ENCODE peak calls at places on chromosomes 4 and X, in nine cellular contexts. B is activated T-cell treated with anti-CD3 and anti-CD28 coated beads for 24 hours; A is iPS-NIHi11; Y is lower lobe of right lung; H is kidney glomerular epithelial cell; M is activated CD4-positive, alpha-beta T cell treated with anti-CD3 and anti-CD28 coated beads, Interleukin-2, amount 10 ng/mL, durations not matched to agents 7 days and 5 days; S is hepatocyte; T is Kasumi-1; Q is RPMI8226. G is an unnamed sample.

GRCh38 chrX:134711135-134711941 is 53.1 kb upstream of the PLAC1 start:
- DNase-seq in B (no peak), A (no peak), Y (no peak), H (no peak), M (no peak), S (no peak), T (no peak), Q (no peak), G (no peak)

GRCh38 chrX:155745792-155746191 is 133.0 kb upstream of the TMLHE start:
- DNase-seq in B (no peak), A (no peak), Y (no peak), H (peak), M (no peak), S (peak), T (no peak), Q (peak), G (no peak)

GRCh38 chr4:188433916-188434315 is 294.7 kb downstream of the TRIML1 start:
- DNase-seq in B (no peak), A (no peak), Y (no peak), H (no peak), M (no peak), S (no peak), T (no peak), Q (no peak), G (no peak)

GRCh38 chr4:38623260-38623659 is 40.7 kb upstream of the KLF3 start:
- DNase-seq in B (no peak), A (no peak), Y (no peak), H (no peak), M (no peak), S (no peak), T (no peak), Q (no peak), G (no peak)

GRCh38 chr4:37644962-37645361 is 41.2 kb downstream of the RELL1 start:
- DNase-seq in B (no peak), A (no peak), Y (no peak), H (no peak), M (no peak), S (no peak), T (no peak), Q (no peak), G (no peak)

GRCh38 chr4:108991929-108992328 is 229.1 kb upstream of the ETNPPL start:
- DNase-seq in B (no peak), A (no peak), Y (no peak), H (peak), M (no peak), S (no peak), T (no peak), Q (no peak), G (no peak)

GRCh38 chr4:124483043-124483906 is 229.3 kb downstream of the ANKRD50 start:
- DNase-seq in B (no peak), A (peak), Y (no peak), H (no peak), M (no peak), S (peak), T (no peak), Q (no peak), G (no peak)

GRCh38 chr4:5712517-5712916 is 1.5 kb downstream of the EVC start:
- DNase-seq in B (peak), A (no peak), Y (no peak), H (peak), M (no peak), S (no peak), T (peak), Q (no peak), G (no peak)

GRCh38 chrX:74421181-74422028 is at the start of gene SLC16A2:
- DNase-seq in B (peak), A (peak), Y (peak), H (peak), M (peak), S (peak), T (peak), Q (peak), G (peak)

GRCh38 chr4:171956678-171957077 is 143.5 kb downstream of the GALNTL6 start:
- DNase-seq in B (no peak), A (no peak), Y (no peak), H (no peak), M (no peak), S (no peak), T (no peak), Q (peak), G (no peak)

GRCh38 chrX:139828830-139829229 is 104.0 kb downstream of the ATP11C start:
- DNase-seq in B (no peak), A (no peak), Y (no peak), H (no peak), M (no peak), S (no peak), T (no peak), Q (no peak), G (no peak)

GRCh38 chrX:154779261-154779660 is 16.6 kb downstream of the DKC1 start:
- DNase-seq in B (no peak), A (no peak), Y (no peak), H (no peak), M (no peak), S (no peak), T (no peak), Q (no peak), G (no peak)

GRCh38 chrX:21735753-21736127 is 22.2 kb downstream of the SMPX start:
- DNase-seq in B (no peak), A (no peak), Y (no peak), H (no peak), M (no peak), S (no peak), T (no peak), Q (no peak), G (no peak)

GRCh38 chrX:141760761-141761160 is 62.2 kb upstream of the SPANXD start:
- DNase-seq in B (no peak), A (no peak), Y (no peak), H (peak), M (no peak), S (no peak), T (no peak), Q (no peak), G (no peak)

GRCh38 chr4:104868942-104869341 is 277.7 kb upstream of the TET2 start:
- DNase-seq in B (no peak), A (no peak), Y (no peak), H (no peak), M (no peak), S (no peak), T (no peak), Q (no peak), G (no peak)